ENCODE peak calls at places on chromosome 21, in nine cellular contexts. One of them, this sample, is unnamed.

GRCh38 chr21:42343101-42343500 is 7.7 kb downstream of the TFF2 start:
- DNase-seq in fibroblast of the aortic adventitia: no peak
- DNase-seq in adrenal gland: no peak
- DNase-seq in nephron progenitor cell: no peak
- DNase-seq in brain microvascular endothelial cell: no peak
- DNase-seq in endothelial cell: no peak
- DNase-seq in D721Med: no peak
- DNase-seq in heart right ventricle: no peak
- DNase-seq in neural progenitor cell: no peak
- DNase-seq in this sample: no peak

GRCh38 chr21:21690068-21690665 is 692.0 kb downstream of the NCAM2 start:
- DNase-seq in fibroblast of the aortic adventitia: no peak
- DNase-seq in adrenal gland: no peak
- DNase-seq in nephron progenitor cell: no peak
- DNase-seq in brain microvascular endothelial cell: no peak
- DNase-seq in endothelial cell: no peak
- DNase-seq in D721Med: no peak
- DNase-seq in heart right ventricle: no peak
- DNase-seq in neural progenitor cell: no peak
- DNase-seq in this sample: no peak

GRCh38 chr21:17931080-17931479 is 111.9 kb upstream of the C21orf91 start:
- DNase-seq in fibroblast of the aortic adventitia: no peak
- DNase-seq in adrenal gland: no peak
- DNase-seq in nephron progenitor cell: no peak
- DNase-seq in brain microvascular endothelial cell: no peak
- DNase-seq in endothelial cell: no peak
- DNase-seq in D721Med: no peak
- DNase-seq in heart right ventricle: no peak
- DNase-seq in neural progenitor cell: no peak
- DNase-seq in this sample: no peak

GRCh38 chr21:15837603-15838002 is 107.8 kb downstream of the USP25 start:
- DNase-seq in fibroblast of the aortic adventitia: peak; percentile 81
- DNase-seq in adrenal gland: no peak
- DNase-seq in nephron progenitor cell: no peak
- DNase-seq in brain microvascular endothelial cell: no peak
- DNase-seq in endothelial cell: no peak
- DNase-seq in D721Med: no peak
- DNase-seq in heart right ventricle: no peak
- DNase-seq in neural progenitor cell: no peak
- DNase-seq in this sample: no peak

GRCh38 chr21:21845901-21846396 is 847.7 kb downstream of the NCAM2 start:
- DNase-seq in fibroblast of the aortic adventitia: no peak
- DNase-seq in adrenal gland: no peak
- DNase-seq in nephron progenitor cell: no peak
- DNase-seq in brain microvascular endothelial cell: no peak
- DNase-seq in endothelial cell: no peak
- DNase-seq in D721Med: no peak
- DNase-seq in heart right ventricle: no peak
- DNase-seq in neural progenitor cell: no peak
- DNase-seq in this sample: no peak

GRCh38 chr21:39620856-39621255 is 8.1 kb downstream of the B3GALT5 start:
- DNase-seq in fibroblast of the aortic adventitia: no peak
- DNase-seq in adrenal gland: no peak
- DNase-seq in nephron progenitor cell: no peak
- DNase-seq in brain microvascular endothelial cell: no peak
- DNase-seq in endothelial cell: no peak
- DNase-seq in D721Med: no peak
- DNase-seq in heart right ventricle: no peak
- DNase-seq in neural progenitor cell: no peak
- DNase-seq in this sample: no peak

GRCh38 chr21:15552914-15553491 is 176.8 kb upstream of the USP25 start:
- DNase-seq in fibroblast of the aortic adventitia: peak; percentile 40
- DNase-seq in adrenal gland: no peak
- DNase-seq in nephron progenitor cell: no peak
- DNase-seq in brain microvascular endothelial cell: no peak
- DNase-seq in endothelial cell: no peak
- DNase-seq in D721Med: no peak
- DNase-seq in heart right ventricle: no peak
- DNase-seq in neural progenitor cell: no peak
- DNase-seq in this sample: no peak

GRCh38 chr21:42424848-42425602 is 21.3 kb downstream of the UBASH3A start:
- DNase-seq in fibroblast of the aortic adventitia: no peak
- DNase-seq in adrenal gland: no peak
- DNase-seq in nephron progenitor cell: no peak
- DNase-seq in brain microvascular endothelial cell: no peak
- DNase-seq in endothelial cell: no peak
- DNase-seq in D721Med: no peak
- DNase-seq in heart right ventricle: no peak
- DNase-seq in neural progenitor cell: no peak
- DNase-seq in this sample: no peak

GRCh38 chr21:45979141-45979631 is 2.4 kb upstream of the COL6A1 start:
- DNase-seq in fibroblast of the aortic adventitia: no peak
- DNase-seq in adrenal gland: no peak
- DNase-seq in nephron progenitor cell: peak; percentile 29
- DNase-seq in brain microvascular endothelial cell: no peak
- DNase-seq in endothelial cell: no peak
- DNase-seq in D721Med: no peak
- DNase-seq in heart right ventricle: peak; percentile 16
- DNase-seq in neural progenitor cell: no peak
- DNase-seq in this sample: no peak

GRCh38 chr21:42582422-42583149 is 68.9 kb downstream of the SLC37A1 start:
- DNase-seq in fibroblast of the aortic adventitia: no peak
- DNase-seq in adrenal gland: peak; percentile 4
- DNase-seq in nephron progenitor cell: no peak
- DNase-seq in brain microvascular endothelial cell: no peak
- DNase-seq in endothelial cell: no peak
- DNase-seq in D721Med: no peak
- DNase-seq in heart right ventricle: no peak
- DNase-seq in neural progenitor cell: no peak
- DNase-seq in this sample: no peak

GRCh38 chr21:45525153-45525909 is 16.9 kb downstream of the SLC19A1 start:
- DNase-seq in fibroblast of the aortic adventitia: no peak
- DNase-seq in adrenal gland: peak; percentile 81
- DNase-seq in nephron progenitor cell: peak; percentile 12
- DNase-seq in brain microvascular endothelial cell: no peak
- DNase-seq in endothelial cell: no peak
- DNase-seq in D721Med: no peak
- DNase-seq in heart right ventricle: peak; percentile 83
- DNase-seq in neural progenitor cell: no peak
- DNase-seq in this sample: no peak

GRCh38 chr21:46482846-46483231 is 24.1 kb downstream of the DIP2A start:
- DNase-seq in fibroblast of the aortic adventitia: no peak
- DNase-seq in adrenal gland: no peak
- DNase-seq in nephron progenitor cell: no peak
- DNase-seq in brain microvascular endothelial cell: no peak
- DNase-seq in endothelial cell: no peak
- DNase-seq in D721Med: no peak
- DNase-seq in heart right ventricle: no peak
- DNase-seq in neural progenitor cell: no peak
- DNase-seq in this sample: no peak

GRCh38 chr21:28633803-28634572 is 358.7 kb downstream of the LTN1 start:
- DNase-seq in fibroblast of the aortic adventitia: peak; percentile 99
- DNase-seq in adrenal gland: no peak
- DNase-seq in nephron progenitor cell: no peak
- DNase-seq in brain microvascular endothelial cell: peak; percentile 90
- DNase-seq in endothelial cell: no peak
- DNase-seq in D721Med: no peak
- DNase-seq in heart right ventricle: peak; percentile 32
- DNase-seq in neural progenitor cell: no peak
- DNase-seq in this sample: no peak

GRCh38 chr21:46425566-46425965 is 33.1 kb upstream of the DIP2A start:
- DNase-seq in fibroblast of the aortic adventitia: no peak
- DNase-seq in adrenal gland: no peak
- DNase-seq in nephron progenitor cell: no peak
- DNase-seq in brain microvascular endothelial cell: no peak
- DNase-seq in endothelial cell: no peak
- DNase-seq in D721Med: no peak
- DNase-seq in heart right ventricle: no peak
- DNase-seq in neural progenitor cell: no peak
- DNase-seq in this sample: no peak

DNA sequence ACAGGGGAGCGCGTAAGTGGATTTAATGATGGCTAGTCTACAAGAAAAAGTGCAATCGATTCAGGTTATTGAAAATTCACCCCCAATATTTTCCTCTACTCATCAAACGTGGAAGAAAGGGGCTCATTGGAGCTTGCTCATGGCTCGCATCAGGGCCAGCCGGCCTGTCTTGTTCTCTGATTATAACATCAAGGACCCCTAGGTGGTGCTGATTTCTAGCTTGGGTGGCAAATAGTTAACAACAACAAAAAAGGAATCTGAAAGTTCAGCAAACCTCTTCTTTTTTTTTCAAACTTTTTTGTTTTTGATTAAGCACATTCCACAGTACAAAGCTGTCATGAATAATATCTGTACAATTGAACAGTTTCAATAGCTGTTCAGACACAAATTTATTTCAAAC is 35.8 kb upstream of the SOD1 start:
- DNase-seq in fibroblast of the aortic adventitia: no peak
- DNase-seq in adrenal gland: no peak
- DNase-seq in nephron progenitor cell: no peak
- DNase-seq in brain microvascular endothelial cell: no peak
- DNase-seq in endothelial cell: no peak
- DNase-seq in D721Med: no peak
- DNase-seq in heart right ventricle: no peak
- DNase-seq in neural progenitor cell: peak; percentile 50
- DNase-seq in this sample: no peak
- TF ChIP-seq CTCF in fibroblast of the aortic adventitia: no peak
- TF ChIP-seq CTCF in adrenal gland: no peak
- TF ChIP-seq CTCF in nephron progenitor cell: peak; percentile 19
- TF ChIP-seq CTCF in brain microvascular endothelial cell: peak; percentile 58
- TF ChIP-seq CTCF in endothelial cell: no peak
- TF ChIP-seq CTCF in D721Med: peak; percentile 34
- TF ChIP-seq CTCF in heart right ventricle: no peak
- TF ChIP-seq CTCF in neural progenitor cell: peak; percentile 53
- TF ChIP-seq CTCF in this sample: no peak

DNA sequence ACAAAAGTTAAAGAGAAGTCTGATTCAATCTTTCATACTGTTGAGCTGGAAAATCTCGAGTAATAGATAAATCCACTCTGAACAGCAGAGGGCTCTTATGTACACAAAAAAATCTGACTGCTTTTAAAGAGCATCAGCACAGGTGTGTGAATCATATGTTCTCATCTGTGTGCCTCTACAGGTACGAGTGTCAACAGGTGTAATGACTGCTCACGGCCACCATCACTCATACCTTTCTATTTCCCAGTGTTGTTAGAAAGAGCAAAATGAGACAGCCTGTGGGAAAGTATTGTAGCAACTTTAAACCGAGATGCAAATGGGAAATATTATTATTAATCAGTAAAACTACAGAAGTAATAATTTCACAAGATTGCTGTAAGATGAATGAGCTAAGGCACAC is 49.0 kb upstream of the SCAF4 start:
- DNase-seq in fibroblast of the aortic adventitia: no peak
- DNase-seq in adrenal gland: no peak
- DNase-seq in nephron progenitor cell: no peak
- DNase-seq in brain microvascular endothelial cell: no peak
- DNase-seq in endothelial cell: no peak
- DNase-seq in D721Med: no peak
- DNase-seq in heart right ventricle: no peak
- DNase-seq in neural progenitor cell: no peak
- DNase-seq in this sample: no peak
- TF ChIP-seq CTCF in fibroblast of the aortic adventitia: no peak
- TF ChIP-seq CTCF in adrenal gland: no peak
- TF ChIP-seq CTCF in nephron progenitor cell: no peak
- TF ChIP-seq CTCF in brain microvascular endothelial cell: no peak
- TF ChIP-seq CTCF in endothelial cell: no peak
- TF ChIP-seq CTCF in D721Med: peak; percentile 43
- TF ChIP-seq CTCF in heart right ventricle: no peak
- TF ChIP-seq CTCF in neural progenitor cell: peak; percentile 17
- TF ChIP-seq CTCF in this sample: peak; percentile 62

DNA sequence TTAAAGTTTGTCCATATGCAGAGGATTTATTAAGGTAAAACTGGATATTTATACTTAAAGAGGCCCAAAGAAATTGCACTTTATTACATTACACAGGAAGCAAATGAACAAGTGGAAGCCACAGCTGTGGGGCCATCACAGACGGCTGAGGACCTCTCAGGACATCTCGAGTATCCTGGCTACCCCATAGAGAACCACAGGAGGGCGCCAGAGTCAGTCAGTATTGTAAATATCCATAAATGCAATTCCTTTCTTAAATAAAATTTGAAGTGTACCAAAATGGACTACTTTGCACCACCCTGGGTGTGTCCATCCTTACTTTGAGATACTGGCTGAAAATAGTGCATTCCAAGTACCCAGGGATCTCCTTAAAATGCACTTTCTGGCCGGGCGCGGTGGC is 257.2 kb downstream of the MRPL39 start:
- DNase-seq in fibroblast of the aortic adventitia: peak; percentile 66
- DNase-seq in adrenal gland: no peak
- DNase-seq in nephron progenitor cell: peak; percentile 28
- DNase-seq in brain microvascular endothelial cell: peak; percentile 71
- DNase-seq in endothelial cell: peak; percentile 31
- DNase-seq in D721Med: no peak
- DNase-seq in heart right ventricle: no peak
- DNase-seq in neural progenitor cell: peak; percentile 43
- DNase-seq in this sample: no peak
- TF ChIP-seq CTCF in fibroblast of the aortic adventitia: peak; percentile 74
- TF ChIP-seq CTCF in adrenal gland: no peak
- TF ChIP-seq CTCF in nephron progenitor cell: peak; percentile 38
- TF ChIP-seq CTCF in brain microvascular endothelial cell: peak; percentile 86
- TF ChIP-seq CTCF in endothelial cell: peak; percentile 60
- TF ChIP-seq CTCF in D721Med: no peak
- TF ChIP-seq CTCF in heart right ventricle: peak; percentile 9
- TF ChIP-seq CTCF in neural progenitor cell: peak; percentile 68
- TF ChIP-seq CTCF in this sample: peak; percentile 47

GRCh38 chr21:34911360-34911759 is 137.7 kb downstream of the RUNX1 start:
- DNase-seq in fibroblast of the aortic adventitia: no peak
- DNase-seq in adrenal gland: no peak
- DNase-seq in nephron progenitor cell: no peak
- DNase-seq in brain microvascular endothelial cell: no peak
- DNase-seq in endothelial cell: no peak
- DNase-seq in D721Med: no peak
- DNase-seq in heart right ventricle: no peak
- DNase-seq in neural progenitor cell: no peak
- DNase-seq in this sample: no peak
- TF ChIP-seq CTCF in fibroblast of the aortic adventitia: no peak
- TF ChIP-seq CTCF in adrenal gland: no peak
- TF ChIP-seq CTCF in nephron progenitor cell: no peak
- TF ChIP-seq CTCF in brain microvascular endothelial cell: no peak
- TF ChIP-seq CTCF in endothelial cell: no peak
- TF ChIP-seq CTCF in D721Med: no peak
- TF ChIP-seq CTCF in heart right ventricle: no peak
- TF ChIP-seq CTCF in neural progenitor cell: no peak
- TF ChIP-seq CTCF in this sample: no peak

DNA sequence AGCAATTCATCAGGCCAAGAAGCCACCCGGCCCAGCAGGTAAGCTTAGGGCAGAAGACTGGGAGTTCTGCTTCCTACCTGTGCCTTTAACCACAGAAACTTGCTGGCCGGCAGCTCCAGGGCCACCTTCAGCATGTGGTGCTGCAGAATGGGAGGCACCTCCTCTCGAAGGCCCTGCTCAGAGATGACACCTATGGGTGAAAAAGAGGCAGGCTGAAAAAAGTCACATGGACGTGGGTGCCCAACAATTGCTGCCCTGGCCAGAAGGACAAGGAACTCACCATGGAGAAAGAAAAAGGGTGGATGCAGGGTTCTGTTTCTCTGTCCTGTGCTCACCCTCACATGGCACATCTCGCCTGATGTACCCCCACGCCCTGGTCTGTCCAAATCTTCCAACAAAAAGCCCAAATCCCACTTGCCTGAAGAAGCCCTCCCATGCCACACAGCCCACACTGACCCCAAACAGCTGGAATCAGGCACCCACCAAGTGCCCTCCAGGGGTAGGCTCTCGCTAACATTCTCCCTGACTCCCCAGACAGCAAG is 33.0 kb downstream of the URB1 start:
- DNase-seq in fibroblast of the aortic adventitia: no peak
- DNase-seq in adrenal gland: no peak
- DNase-seq in nephron progenitor cell: no peak
- DNase-seq in brain microvascular endothelial cell: no peak
- DNase-seq in endothelial cell: no peak
- DNase-seq in D721Med: no peak
- DNase-seq in heart right ventricle: no peak
- DNase-seq in neural progenitor cell: no peak
- DNase-seq in this sample: no peak
- TF ChIP-seq CTCF in fibroblast of the aortic adventitia: peak; percentile 23
- TF ChIP-seq CTCF in adrenal gland: no peak
- TF ChIP-seq CTCF in nephron progenitor cell: no peak
- TF ChIP-seq CTCF in brain microvascular endothelial cell: peak; percentile 53
- TF ChIP-seq CTCF in endothelial cell: no peak
- TF ChIP-seq CTCF in D721Med: no peak
- TF ChIP-seq CTCF in heart right ventricle: peak; percentile 38
- TF ChIP-seq CTCF in neural progenitor cell: no peak
- TF ChIP-seq CTCF in this sample: no peak

This sample was measured in neural crest cell.